ENCODE peak calls at places on chromosomes 13 and 19, in nine cellular contexts. L, P, V, W, I, Q, R, U and X are unnamed samples.

GRCh38 chr13:42363941-42364612 is 92.1 kb downstream of the AKAP11 start:
- DNase-seq in L (no peak), Q (peak; percentile 61), R (no peak), P (no peak), I (peak; percentile 13), V (no peak), U (no peak), W (no peak), X (peak; percentile 79)

GRCh38 chr19:12331211-12331941 is 2.1 kb downstream of the ZNF563 start:
- DNase-seq in P (no peak), V (peak; percentile 60), W (no peak), I (no peak), U (no peak), Q (no peak), R (peak; percentile 22), L (no peak), X (no peak)

GRCh38 chr19:28640506-28640905 is 572.4 kb downstream of the UQCRFS1 start:
- DNase-seq in U (no peak), L (no peak), Q (no peak), V (no peak), I (no peak), R (no peak), P (no peak), W (no peak), X (no peak)

GRCh38 chr19:15885919-15886318 is 12.0 kb downstream of the CYP4F2 start:
- DNase-seq in W (no peak), P (no peak), Q (no peak), U (no peak), L (no peak), V (no peak), R (no peak), I (no peak), X (no peak)

GRCh38 chr13:40445557-40445990 is 220.9 kb downstream of the FOXO1 start:
- DNase-seq in W (peak; percentile 34), L (peak; percentile 71), I (peak; percentile 97), V (no peak), P (no peak), Q (peak; percentile 84), U (no peak), R (peak; percentile 10), X (peak; percentile 99)

GRCh38 chr13:29733069-29733700 is 117.2 kb downstream of the UBL3 start:
- DNase-seq in P (peak; percentile 14), R (no peak), V (no peak), Q (no peak), W (no peak), L (no peak), I (no peak), U (no peak), X (peak; percentile 17)

GRCh38 chr19:51799998-51800848 is 5.3 kb downstream of the FPR3 start:
- DNase-seq in P (no peak), U (no peak), L (peak; percentile 37), Q (peak; percentile 56), V (no peak), W (no peak), I (peak; percentile 68), R (no peak), X (no peak)

GRCh38 chr13:75541287-75541686 is 3.6 kb upstream of the COMMD6 start:
- DNase-seq in W (no peak), V (no peak), I (no peak), Q (peak; percentile 43), P (peak; percentile 44), R (no peak), U (no peak), L (no peak), X (no peak)

GRCh38 chr19:44641460-44641859 is 2.2 kb upstream of the PVR start:
- DNase-seq in R (no peak), W (no peak), L (no peak), Q (no peak), I (no peak), U (no peak), V (no peak), P (no peak), X (no peak)

GRCh38 chr19:19064098-19064722 is 416 bp downstream of the SLC25A42 start:
- DNase-seq in V (no peak), P (peak; percentile 28), R (no peak), L (no peak), U (no peak), Q (no peak), W (no peak), I (no peak), X (no peak)

GRCh38 chr19:56142087-56142787 is 1.1 kb downstream of the ZNF444 start:
- DNase-seq in W (peak; percentile 84), Q (no peak), L (peak; percentile 93), P (no peak), V (no peak), I (no peak), R (no peak), U (no peak), X (no peak)

GRCh38 chr13:104577029-104577820 is 1511.0 kb upstream of the SLC10A2 start:
- DNase-seq in P (no peak), I (peak; percentile 72), V (no peak), R (no peak), W (no peak), U (no peak), Q (peak; percentile 54), L (no peak), X (no peak)

GRCh38 chr13:32852568-32852967 is 163.7 kb upstream of the KL start:
- DNase-seq in Q (no peak), P (no peak), W (no peak), L (no peak), R (no peak), U (no peak), V (no peak), I (no peak), X (no peak)

GRCh38 chr19:39563408-39563807 is 23.4 kb upstream of the EID2 start:
- DNase-seq in R (peak; percentile 28), L (no peak), I (peak; percentile 70), W (no peak), V (no peak), U (no peak), Q (peak; percentile 11), P (no peak), X (no peak)

GRCh38 chr13:22061371-22061805 is 390.5 kb downstream of the FGF9 start:
- DNase-seq in Q (no peak), I (no peak), P (no peak), R (no peak), L (no peak), U (no peak), V (peak; percentile 71), W (no peak), X (no peak)

GRCh38 chr13:102773441-102774209 is at the start of gene TEX30:
- DNase-seq in L (peak; percentile 84), P (peak; percentile 60), W (peak; percentile 87), I (peak; percentile 80), V (peak; percentile 86), R (no peak), Q (peak; percentile 62), U (peak; percentile 37), X (peak; percentile 74)

GRCh38 chr19:57537953-57538547 is 10.9 kb downstream of the ZNF549 start:
- DNase-seq in W (no peak), L (no peak), R (no peak), U (no peak), I (peak; percentile 9), P (no peak), V (no peak), Q (no peak), X (no peak)

GRCh38 chr19:35462476-35462953 is 14.5 kb downstream of the FFAR2 start:
- DNase-seq in I (no peak), L (no peak), R (no peak), Q (no peak), W (no peak), U (no peak), V (peak; percentile 80), P (peak; percentile 96), X (no peak)

GRCh38 chr13:74575729-74576125 is 441.5 kb upstream of the KLF12 start:
- DNase-seq in V (peak; percentile 51), I (peak; percentile 72), Q (peak; percentile 59), L (peak; percentile 28), W (peak; percentile 50), R (peak; percentile 93), P (no peak), U (no peak), X (no peak)

GRCh38 chr19:30744741-30745475 is 372.7 kb downstream of the ZNF536 start:
- DNase-seq in Q (no peak), L (no peak), U (no peak), P (no peak), V (no peak), I (no peak), R (no peak), W (no peak), X (no peak)
- TF ChIP-seq CTCF in Q (no peak), L (no peak), U (no peak), P (no peak), V (no peak), I (no peak), R (no peak), W (no peak), X (no peak)

GRCh38 chr13:19150712-19151228 is 30.9 kb downstream of the TUBA3C start:
- DNase-seq in W (no peak), I (no peak), P (no peak), R (no peak), V (no peak), L (no peak), Q (no peak), U (no peak), X (no peak)
- H3K27ac ChIP-seq in W (no peak overlapping the region), I (no peak overlapping the region), P (no peak overlapping the region), R (no peak overlapping the region), V (no peak overlapping the region), L (no peak overlapping the region), Q (no peak overlapping the region), U (no peak overlapping the region), X (no peak overlapping the region)

DNA sequence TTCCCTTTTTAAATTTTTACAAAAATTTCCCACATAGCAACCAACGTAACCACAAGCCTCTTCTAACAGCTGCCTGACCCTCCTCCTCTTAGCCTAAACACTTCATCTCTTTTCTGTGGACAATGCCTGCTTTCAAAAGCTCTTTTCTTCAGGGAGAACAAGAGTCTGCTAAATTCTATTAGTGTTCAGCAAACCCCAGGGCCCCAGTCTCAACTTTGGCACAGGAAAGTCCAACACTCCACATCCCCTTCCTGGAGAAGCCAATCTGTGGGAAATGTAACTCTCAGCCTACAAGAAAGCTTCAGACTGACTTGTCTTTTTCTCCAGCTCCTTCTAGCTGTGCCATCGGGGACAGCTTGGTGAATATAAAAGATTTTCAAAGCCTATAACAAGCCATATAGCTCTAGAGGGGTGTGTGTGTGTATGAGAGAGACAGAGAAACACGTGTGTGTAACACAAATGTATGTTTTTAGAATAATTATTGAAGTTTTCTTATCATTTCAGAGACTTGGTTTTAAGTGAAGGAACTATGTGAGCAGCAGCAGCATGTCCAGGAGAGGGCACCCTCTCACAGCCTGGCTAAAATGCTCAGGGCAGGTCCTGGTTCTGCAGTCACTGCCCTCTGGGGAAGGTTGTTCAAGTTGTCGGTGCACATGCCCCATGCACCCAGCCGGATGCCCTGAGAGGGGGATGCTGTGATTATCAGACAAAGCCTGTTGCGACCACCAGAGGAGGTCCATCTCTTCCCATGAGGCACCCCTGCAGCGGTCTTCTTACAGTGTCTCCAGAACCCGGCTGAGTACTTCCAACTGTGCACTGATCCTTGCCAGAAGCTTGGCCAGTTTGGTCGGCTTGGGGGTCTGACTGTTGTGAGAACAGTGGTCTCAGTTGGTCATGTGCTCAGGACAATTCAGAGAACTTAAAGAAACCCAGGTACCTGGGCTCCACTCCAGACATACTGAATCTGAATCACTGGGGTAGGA is 34.4 kb downstream of the CCDC70 start:
- DNase-seq in R (peak; percentile 46), P (peak; percentile 10), U (peak; percentile 7), W (peak; percentile 67), V (peak; percentile 33), Q (peak; percentile 54), I (peak; percentile 50), L (peak; percentile 60), X (peak; percentile 19)
- TF ChIP-seq CTCF in R (peak; percentile 75), P (peak; percentile 74), U (peak; percentile 86), W (peak; percentile 54), V (peak; percentile 23), Q (peak; percentile 90), I (peak; percentile 68), L (peak; percentile 77), X (peak; percentile 73)

GRCh38 chr19:4360081-4360569 is 16.8 kb downstream of the MPND start:
- DNase-seq in P (no peak), U (no peak), Q (no peak), L (no peak), R (no peak), V (no peak), I (no peak), W (no peak), X (no peak)
- H3K27ac ChIP-seq in P (no peak overlapping the region), U (no peak overlapping the region), Q (no peak overlapping the region), L (no peak overlapping the region), R (peak overlapping the region; percentile 61), V (no peak overlapping the region), I (no peak overlapping the region), W (peak overlapping the region; percentile 21), X (no peak overlapping the region)